ENCODE peak calls at places on chromosomes 1 and 21, in eight cellular contexts. O, F, I, R, E, J, D and M are unnamed samples.

GRCh38 chr1:89791064-89791721 is 29.6 kb upstream of the LRRC8D start:
- DNase-seq in O (no peak), F (no peak), I (no peak), R (no peak), E (no peak), J (no peak), D (no peak), M (no peak)

GRCh38 chr1:222171005-222171404 is 376.9 kb downstream of the HHIPL2 start:
- DNase-seq in O (no peak), F (peak; percentile 70), I (peak; percentile 21), R (no peak), E (peak; percentile 77), J (no peak), D (no peak), M (no peak)

GRCh38 chr1:67347688-67348472 is 40.2 kb downstream of the IL12RB2 start:
- DNase-seq in O (no peak), F (peak; percentile 61), I (peak; percentile 54), R (peak; percentile 12), E (peak; percentile 76), J (peak; percentile 42), D (no peak), M (no peak)

GRCh38 chr21:34074283-34075098 is 1.1 kb downstream of the MRPS6 start:
- DNase-seq in O (no peak), F (no peak), I (no peak), R (no peak), E (peak; percentile 32), J (peak; percentile 21), D (no peak), M (no peak)

GRCh38 chr1:229664133-229664689 is 38.2 kb downstream of the URB2 start:
- DNase-seq in O (no peak), F (peak; percentile 63), I (no peak), R (peak; percentile 33), E (no peak), J (no peak), D (no peak), M (no peak)

GRCh38 chr1:231395996-231396385 is 26.1 kb downstream of the EGLN1 start:
- DNase-seq in O (no peak), F (no peak), I (no peak), R (no peak), E (no peak), J (no peak), D (no peak), M (no peak)

GRCh38 chr1:111399792-111400610 is 27.5 kb downstream of the OVGP1 start:
- DNase-seq in O (no peak), F (peak; percentile 55), I (peak; percentile 33), R (peak; percentile 38), E (peak; percentile 78), J (peak; percentile 53), D (no peak), M (no peak)

GRCh38 chr1:233885196-233886028 is 19.1 kb upstream of the SLC35F3 start:
- DNase-seq in O (no peak), F (no peak), I (no peak), R (no peak), E (peak; percentile 73), J (no peak), D (no peak), M (no peak)

GRCh38 chr1:22506130-22506692 is 54.6 kb downstream of the ZBTB40 start:
- DNase-seq in O (no peak), F (no peak), I (no peak), R (no peak), E (no peak), J (no peak), D (no peak), M (no peak)

GRCh38 chr1:178278135-178278534 is 184.2 kb downstream of the RASAL2 start:
- DNase-seq in O (no peak), F (no peak), I (no peak), R (no peak), E (no peak), J (no peak), D (no peak), M (no peak)

GRCh38 chr1:178279287-178279686 is 185.4 kb downstream of the RASAL2 start:
- DNase-seq in O (no peak), F (no peak), I (no peak), R (no peak), E (peak; percentile 5), J (no peak), D (no peak), M (no peak)

GRCh38 chr1:178283409-178283808 is 189.5 kb downstream of the RASAL2 start:
- DNase-seq in O (no peak), F (peak; percentile 51), I (no peak), R (no peak), E (no peak), J (peak; percentile 42), D (no peak), M (peak; percentile 57)

GRCh38 chr1:178282949-178283367 is 189.1 kb downstream of the RASAL2 start:
- DNase-seq in O (peak; percentile 38), F (peak; percentile 86), I (peak; percentile 26), R (no peak), E (peak; percentile 62), J (no peak), D (no peak), M (no peak)

DNA sequence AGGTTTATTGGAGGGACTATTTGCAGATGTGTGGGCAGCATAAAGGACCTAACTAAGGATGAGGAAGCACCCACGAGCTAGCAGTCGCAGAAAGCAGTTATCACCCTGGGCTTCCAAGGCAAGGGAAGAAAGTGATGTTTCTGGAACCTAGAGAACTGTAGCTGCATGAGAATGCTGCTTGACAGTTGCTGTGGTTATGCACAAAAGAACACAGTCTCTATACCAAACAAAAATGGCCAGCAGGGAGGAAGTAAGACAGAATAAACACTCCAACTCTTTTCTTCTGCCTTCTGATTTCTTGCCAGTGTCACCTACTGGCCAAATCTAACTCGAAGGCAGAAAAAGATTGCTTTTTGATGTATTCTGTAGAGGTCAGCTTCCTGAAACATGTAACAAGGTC is 190.2 kb downstream of the RASAL2 start:
- DNase-seq in O (no peak), F (no peak), I (no peak), R (no peak), E (no peak), J (no peak), D (no peak), M (no peak)
- TF ChIP-seq CTCF in O (no peak), F (no peak), I (no peak), R (no peak), E (no peak), J (no peak), D (no peak), M (no peak)

GRCh38 chr1:92442351-92442750 is 44.4 kb downstream of the GFI1 start:
- DNase-seq in O (no peak), F (no peak), I (no peak), R (no peak), E (no peak), J (no peak), D (no peak), M (no peak)

GRCh38 chr1:92441316-92442311 is 45.1 kb downstream of the GFI1 start:
- DNase-seq in O (no peak), F (no peak), I (no peak), R (peak; percentile 68), E (no peak), J (no peak), D (no peak), M (no peak)

GRCh38 chr1:92444351-92444750 is 42.4 kb downstream of the GFI1 start:
- DNase-seq in O (peak; percentile 8), F (peak; percentile 63), I (no peak), R (no peak), E (peak; percentile 17), J (no peak), D (no peak), M (no peak)

GRCh38 chr1:92443893-92444292 is 42.8 kb downstream of the GFI1 start:
- DNase-seq in O (no peak), F (no peak), I (no peak), R (no peak), E (no peak), J (no peak), D (no peak), M (no peak)

DNA sequence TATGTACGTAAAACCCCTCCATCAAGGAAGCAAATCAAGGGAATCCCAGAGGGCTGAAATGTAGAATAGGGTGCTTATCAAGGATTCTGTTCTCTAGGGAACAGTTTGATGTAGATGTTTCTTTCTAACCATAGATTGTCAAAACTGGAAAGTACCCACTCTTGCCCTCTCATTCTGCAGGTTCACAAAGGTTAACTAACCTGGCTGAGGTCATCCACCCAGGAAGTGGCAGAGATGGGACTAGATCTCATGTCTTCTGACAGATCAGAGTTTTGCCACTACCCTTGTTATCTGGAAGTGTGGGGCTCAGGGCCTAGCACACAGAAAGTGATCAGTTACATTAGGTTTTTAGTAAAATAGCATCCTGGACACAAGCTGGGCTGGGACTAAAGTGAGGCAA is 47.4 kb downstream of the GFI1 start:
- DNase-seq in O (no peak), F (no peak), I (no peak), R (no peak), E (no peak), J (no peak), D (no peak), M (no peak)
- TF ChIP-seq CTCF in O (no peak), F (no peak), I (no peak), R (no peak), E (no peak), J (no peak), D (no peak), M (no peak)

DNA sequence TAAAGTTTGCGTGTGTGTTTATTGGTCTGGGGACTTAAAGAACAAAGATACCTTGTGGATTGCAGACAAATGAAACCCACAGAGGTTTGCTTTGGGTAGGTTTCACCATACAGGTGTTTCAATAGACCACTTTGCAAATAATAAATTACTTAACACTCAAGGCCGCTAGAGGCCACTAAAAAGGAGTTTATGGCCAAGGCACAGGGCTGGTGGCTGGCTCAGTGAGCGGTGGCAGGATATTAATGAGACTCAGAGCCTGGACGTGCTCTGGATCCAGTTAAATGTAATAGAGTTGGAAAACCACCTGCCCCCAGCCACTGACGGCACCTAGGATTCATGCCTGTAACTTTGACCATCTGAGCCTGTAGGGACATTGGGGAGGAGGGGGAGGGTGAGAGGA is 44.5 kb downstream of the LRRC38 start:
- DNase-seq in O (no peak), F (no peak), I (no peak), R (no peak), E (peak; percentile 55), J (peak; percentile 7), D (no peak), M (no peak)
- TF ChIP-seq CTCF in O (no peak), F (no peak), I (peak; percentile 44), R (peak; percentile 6), E (peak; percentile 57), J (no peak), D (no peak), M (no peak)

DNA sequence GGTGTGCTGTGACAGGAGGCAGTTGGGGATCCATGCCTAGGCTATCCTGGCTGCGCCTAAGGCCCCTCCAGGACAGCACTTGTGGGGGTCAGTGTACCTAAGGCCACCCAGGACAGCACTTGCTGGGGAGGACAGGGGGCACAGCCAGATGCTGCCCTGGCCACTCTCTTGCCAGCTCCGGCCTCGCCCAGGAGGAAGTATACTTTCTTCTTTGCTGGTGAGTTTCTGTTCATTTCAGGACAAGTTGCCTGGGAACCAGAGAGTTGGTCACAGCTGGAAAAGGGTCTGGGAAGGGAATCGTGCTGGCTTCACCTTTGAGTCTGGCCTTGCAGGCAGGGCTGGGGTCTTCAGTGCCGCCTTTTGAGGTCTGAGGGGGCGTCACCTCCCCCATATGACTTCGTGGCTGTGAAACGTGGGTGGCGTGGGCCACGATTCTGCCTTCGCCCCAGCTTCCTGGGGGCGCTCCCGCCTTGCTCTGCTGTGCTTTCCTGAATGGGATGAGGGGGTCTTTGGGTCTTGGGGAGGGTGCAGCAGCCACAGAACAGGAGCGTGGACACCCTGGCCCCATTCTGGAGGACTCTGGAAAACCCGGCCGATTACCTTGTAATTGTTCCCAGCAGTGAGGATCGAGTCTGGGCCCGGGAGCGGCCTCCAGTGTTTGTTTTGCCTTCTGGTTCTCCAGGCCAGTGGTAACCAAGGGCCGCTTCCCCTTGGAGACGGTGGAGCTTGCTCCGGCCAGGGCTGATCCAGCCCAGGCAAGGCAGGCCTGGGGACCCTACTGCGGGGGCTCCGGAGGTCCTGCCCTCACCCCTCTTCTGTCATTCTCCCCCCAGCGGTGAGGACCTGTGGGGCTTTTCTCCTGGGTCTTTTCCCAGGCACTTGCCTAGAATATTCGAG is 45.9 kb downstream of the SPSB1 start:
- DNase-seq in O (no peak), F (no peak), I (no peak), R (peak; percentile 42), E (no peak), J (peak; percentile 66), D (no peak), M (no peak)
- TF ChIP-seq CTCF in O (no peak), F (no peak), I (no peak), R (no peak), E (no peak), J (no peak), D (no peak), M (no peak)